ENCODE peak calls at places on chromosomes 16 and 17, in six cellular contexts. F is posterior vena cava, R is cardiac muscle cell, V is NCI-H2171 treated with DMSO at 0.1 percent for 48 hours, K is NCI-H524 treated with DMSO at 0.1 percent for 48 hours, A is A172. S is an unnamed sample.

GRCh38 chr17:57342963-57343589 is 86.8 kb downstream of the MSI2 start:
- DNase-seq in F (no peak), R (no peak), V (no peak), K (no peak), A (no peak), S (no peak)

GRCh38 chr17:2926019-2926650 is 129.9 kb downstream of the RAP1GAP2 start:
- DNase-seq in F (no peak), R (no peak), V (peak), K (no peak), A (peak), S (no peak)

GRCh38 chr16:85444879-85445778 is 168.0 kb upstream of the GSE1 start:
- DNase-seq in F (no peak), R (no peak), V (peak), K (peak), A (no peak), S (peak)

GRCh38 chr16:66603537-66604375 is 748 bp upstream of the CMTM3 start:
- DNase-seq in F (peak), R (peak), V (peak), K (no peak), A (peak), S (peak)

GRCh38 chr17:35255316-35255715 is 12.4 kb downstream of the SLFN5 start:
- DNase-seq in F (no peak), R (no peak), V (no peak), K (no peak), A (no peak), S (peak)

GRCh38 chr16:55179858-55180585 is 144.0 kb upstream of the IRX6 start:
- DNase-seq in F (no peak), R (peak), V (no peak), K (peak), A (no peak), S (no peak)

GRCh38 chr16:15041260-15042011 is 14.4 kb downstream of the NTAN1 start:
- DNase-seq in F (peak), R (no peak), V (no peak), K (peak), A (peak), S (no peak)

GRCh38 chr16:56849690-56850680 is 15.0 kb upstream of the SLC12A3 start:
- DNase-seq in F (peak), R (no peak), V (no peak), K (no peak), A (peak), S (no peak)

GRCh38 chr16:69890114-69890890 is 60.8 kb upstream of the CLEC18A start:
- DNase-seq in F (peak), R (peak), V (peak), K (no peak), A (no peak), S (peak)

S was measured in NCI-H69.